ENCODE peak calls at places on chromosomes 11 and 22, in nine cellular contexts. F, Y, V, G, L, U, W, M and Z are unnamed samples.
A peak's percentile ranks its signal among the peaks of the same experiment; 100 is the strongest.

GRCh38 chr11:17405232-17406005 is 17.0 kb upstream of the KCNJ11 start:
- DNase-seq in F (peak; percentile 72), Y (peak; percentile 70), V (no peak), G (peak; percentile 93), L (no peak), U (no peak), W (no peak), M (peak; percentile 44), Z (peak; percentile 95)

GRCh38 chr11:73729594-73730206 is 31.2 kb downstream of the RAB6A start:
- DNase-seq in F (peak; percentile 52), Y (peak; percentile 12), V (no peak), G (no peak), L (no peak), U (no peak), W (no peak), M (no peak), Z (no peak)

GRCh38 chr11:25983280-25983679 is 348.6 kb upstream of the ANO3 start:
- DNase-seq in F (no peak), Y (no peak), V (no peak), G (no peak), L (no peak), U (no peak), W (no peak), M (no peak), Z (no peak)

GRCh38 chr11:789951-790350 is at the start of gene CEND1:
- DNase-seq in F (no peak), Y (no peak), V (peak; percentile 47), G (no peak), L (peak; percentile 78), U (peak; percentile 72), W (no peak), M (peak; percentile 57), Z (no peak)

GRCh38 chr11:125923012-125923579 is 18.8 kb downstream of the DDX25 start:
- DNase-seq in F (peak; percentile 70), Y (peak; percentile 86), V (peak; percentile 58), G (peak; percentile 73), L (peak; percentile 76), U (no peak), W (no peak), M (peak; percentile 26), Z (peak; percentile 59)

GRCh38 chr11:44989831-44990566 is 39.3 kb upstream of the TP53I11 start:
- DNase-seq in F (peak; percentile 41), Y (no peak), V (no peak), G (peak; percentile 86), L (no peak), U (no peak), W (no peak), M (no peak), Z (no peak)

GRCh38 chr11:123406441-123407123 is 23.5 kb upstream of the GRAMD1B start:
- DNase-seq in F (no peak), Y (no peak), V (peak; percentile 24), G (no peak), L (no peak), U (no peak), W (no peak), M (no peak), Z (no peak)

GRCh38 chr11:128653828-128654231 is 40.0 kb upstream of the FLI1 start:
- DNase-seq in F (no peak), Y (peak; percentile 33), V (no peak), G (peak; percentile 82), L (no peak), U (no peak), W (no peak), M (no peak), Z (peak; percentile 78)

GRCh38 chr11:126138636-126139540 is 72.6 kb downstream of the RPUSD4 start:
- DNase-seq in F (no peak), Y (no peak), V (no peak), G (no peak), L (no peak), U (no peak), W (no peak), M (no peak), Z (no peak)

GRCh38 chr11:128874406-128874805 is 7.3 kb upstream of the KCNJ1 start:
- DNase-seq in F (no peak), Y (no peak), V (no peak), G (no peak), L (no peak), U (no peak), W (peak; percentile 18), M (no peak), Z (no peak)

GRCh38 chr11:100867601-100868000 is 180.5 kb downstream of the ARHGAP42 start:
- DNase-seq in F (no peak), Y (no peak), V (no peak), G (no peak), L (no peak), U (no peak), W (no peak), M (no peak), Z (no peak)

GRCh38 chr11:10409207-10409661 is 45.8 kb upstream of the AMPD3 start:
- DNase-seq in F (peak; percentile 34), Y (no peak), V (peak; percentile 28), G (no peak), L (no peak), U (no peak), W (peak; percentile 83), M (no peak), Z (no peak)

GRCh38 chr11:123103326-123103980 is 41.5 kb upstream of the HSPA8 start:
- DNase-seq in F (peak; percentile 53), Y (peak; percentile 68), V (peak; percentile 55), G (peak; percentile 25), L (no peak), U (no peak), W (peak; percentile 83), M (peak; percentile 46), Z (peak; percentile 68)

GRCh38 chr22:17258015-17258827 is 39.0 kb upstream of the ADA2 start:
- DNase-seq in F (peak; percentile 82), Y (peak; percentile 83), V (peak; percentile 96), G (peak; percentile 85), L (peak; percentile 87), U (peak; percentile 86), W (no peak), M (peak; percentile 75), Z (no peak)

GRCh38 chr11:133491680-133492383 is 40.5 kb downstream of the OPCML start:
- DNase-seq in F (no peak), Y (no peak), V (no peak), G (no peak), L (no peak), U (no peak), W (no peak), M (no peak), Z (no peak)

GRCh38 chr11:19670030-19670761 is 42.4 kb upstream of the NAV2 start:
- DNase-seq in F (no peak), Y (peak; percentile 25), V (no peak), G (no peak), L (no peak), U (no peak), W (no peak), M (no peak), Z (no peak)

GRCh38 chr11:91804057-91804456 is 420.6 kb upstream of the FAT3 start:
- DNase-seq in F (no peak), Y (peak; percentile 16), V (no peak), G (no peak), L (no peak), U (no peak), W (no peak), M (no peak), Z (no peak)

GRCh38 chr11:110972640-110973039 is 260.4 kb upstream of the ARHGAP20 start:
- DNase-seq in F (no peak), Y (peak; percentile 51), V (no peak), G (no peak), L (no peak), U (no peak), W (no peak), M (no peak), Z (no peak)